ENCODE peak calls at places on chromosomes 3 and 15, in four cellular contexts. J, T, S and Z are unnamed samples.

GRCh38 chr3:152202976-152203626 is 65.6 kb upstream of the MBNL1 start:
- DNase-seq in J (no peak), T (peak), S (no peak), Z (no peak)

GRCh38 chr3:63937661-63938651 is 25.8 kb upstream of the SCAANT1 start:
- DNase-seq in J (no peak), T (no peak), S (no peak), Z (no peak)

GRCh38 chr3:159196316-159196715 is 394.5 kb downstream of the MFSD1 start:
- DNase-seq in J (no peak), T (no peak), S (no peak), Z (no peak)

GRCh38 chr15:61653110-61653509 is 407.1 kb downstream of the VPS13C start:
- DNase-seq in J (no peak), T (no peak), S (no peak), Z (no peak)

GRCh38 chr3:48564022-48564421 is 441 bp upstream of the UCN2 start:
- DNase-seq in J (no peak), T (peak), S (peak), Z (peak)

GRCh38 chr15:96294766-96295165 is 35.7 kb upstream of the NR2F2 start:
- DNase-seq in J (no peak), T (no peak), S (no peak), Z (no peak)

GRCh38 chr3:155070932-155071387 is 9.2 kb upstream of the MME start:
- DNase-seq in J (no peak), T (peak), S (no peak), Z (peak)

GRCh38 chr3:72651498-72651897 is 196.7 kb downstream of the SHQ1 start:
- DNase-seq in J (no peak), T (no peak), S (no peak), Z (no peak)

GRCh38 chr3:21573291-21573690 is 177.7 kb downstream of the ZNF385D start:
- DNase-seq in J (no peak), T (peak), S (no peak), Z (no peak)

GRCh38 chr15:37872661-37873060 is 61.8 kb upstream of the TMCO5A start:
- DNase-seq in J (no peak), T (no peak), S (no peak), Z (no peak)

GRCh38 chr15:46654993-46655392 is 1020.2 kb downstream of the SQOR start:
- DNase-seq in J (no peak), T (no peak), S (no peak), Z (no peak)

GRCh38 chr15:96270581-96271172 is 59.8 kb upstream of the NR2F2 start:
- DNase-seq in J (no peak), T (peak), S (no peak), Z (no peak)

GRCh38 chr3:45227946-45228345 is 1.9 kb upstream of the TMEM158 start:
- DNase-seq in J (no peak), T (no peak), S (no peak), Z (no peak)

GRCh38 chr3:101878589-101878988 is 29.3 kb downstream of the NFKBIZ start:
- DNase-seq in J (no peak), T (no peak), S (no peak), Z (no peak)

GRCh38 chr3:43152649-43153048 is 46.8 kb upstream of the POMGNT2 start:
- DNase-seq in J (no peak), T (no peak), S (no peak), Z (no peak)

GRCh38 chr3:81394656-81395055 is 366.8 kb downstream of the GBE1 start:
- DNase-seq in J (no peak), T (no peak), S (no peak), Z (no peak)

GRCh38 chr3:105899528-105899927 is 30.7 kb upstream of the CBLB start:
- DNase-seq in J (no peak), T (peak), S (no peak), Z (no peak)

GRCh38 chr3:159788987-159789386 is 199.6 kb upstream of the IL12A start:
- DNase-seq in J (no peak), T (no peak), S (no peak), Z (no peak)

GRCh38 chr3:75048650-75049049 is 434.2 kb upstream of the CNTN3 start:
- DNase-seq in J (no peak), T (peak), S (no peak), Z (no peak)